ENCODE peak calls at places on chromosomes 12 and 14, in six cellular contexts. O is heart right ventricle; E is thoracic aorta; B is CD8-positive, alpha-beta memory T cell; X is ascending aorta; C is CD4-positive, CD25-positive, alpha-beta regulatory T cell. R is an unnamed sample.

GRCh38 chr12:2772370-2772769 is 22.4 kb upstream of the FKBP4 start:
- DNase-seq in E (no peak), O (no peak), B (no peak), C (no peak), X (no peak), R (no peak)

GRCh38 chr12:3743803-3744202 is 9.1 kb downstream of the CRACR2A start:
- DNase-seq in C (no peak), O (no peak), X (no peak), B (no peak), E (no peak), R (no peak)

GRCh38 chr12:72586456-72586855 is 314.3 kb downstream of the TRHDE start:
- DNase-seq in C (no peak), O (no peak), B (no peak), X (no peak), E (no peak), R (no peak)

GRCh38 chr12:130504110-130504835 is 166.6 kb downstream of the PIWIL1 start:
- DNase-seq in O (no peak), B (no peak), E (no peak), C (no peak), X (no peak), R (no peak)

GRCh38 chr14:64541971-64542838 is 1.7 kb downstream of the HSPA2 start:
- DNase-seq in C (peak), B (no peak), O (no peak), E (no peak), X (no peak), R (no peak)

GRCh38 chr12:47394070-47394469 is 311.8 kb downstream of the RPAP3 start:
- DNase-seq in O (no peak), B (no peak), C (no peak), E (no peak), X (no peak), R (no peak)

GRCh38 chr12:110822821-110823415 is 23.9 kb upstream of the CCDC63 start:
- DNase-seq in X (no peak), C (no peak), E (no peak), O (no peak), B (no peak), R (no peak)

GRCh38 chr12:93102744-93103143 is 173.6 kb upstream of the EEA1 start:
- DNase-seq in C (no peak), X (no peak), O (no peak), E (no peak), B (no peak), R (no peak)

GRCh38 chr12:71456316-71456715 is 16.7 kb downstream of the LGR5 start:
- DNase-seq in C (no peak), E (no peak), X (no peak), B (no peak), O (no peak), R (no peak)

GRCh38 chr12:104990950-104991349 is 4.8 kb downstream of the NOPCHAP1 start:
- DNase-seq in B (no peak), X (no peak), O (no peak), C (no peak), E (no peak), R (no peak)

GRCh38 chr12:120006248-120006975 is 17.4 kb downstream of the BICDL1 start:
- DNase-seq in X (no peak), C (no peak), B (no peak), E (no peak), O (no peak), R (no peak)

GRCh38 chr12:52168019-52168717 is 23.6 kb downstream of the KRT80 start:
- DNase-seq in C (no peak), O (no peak), E (no peak), B (no peak), X (no peak), R (no peak)

GRCh38 chr12:5487971-5488955 is 56.4 kb downstream of the NTF3 start:
- DNase-seq in E (no peak), B (no peak), X (peak), C (no peak), O (no peak), R (no peak)

GRCh38 chr12:89859513-89860220 is 151.0 kb upstream of the ATP2B1 start:
- DNase-seq in B (no peak), O (no peak), X (no peak), E (no peak), C (no peak), R (no peak)

GRCh38 chr12:5222729-5223128 is 179.1 kb downstream of the KCNA5 start:
- DNase-seq in B (no peak), E (no peak), X (no peak), C (no peak), O (no peak), R (no peak)

GRCh38 chr14:33717866-33718265 is 233.0 kb downstream of the EGLN3 start:
- DNase-seq in B (no peak), C (no peak), E (no peak), X (no peak), O (no peak), R (no peak)

GRCh38 chr12:750356-751191 is 1.8 kb upstream of the WNK1 start:
- DNase-seq in B (no peak), C (no peak), X (no peak), E (no peak), O (no peak), R (no peak)

GRCh38 chr12:751828-752672 is at the start of gene WNK1:
- DNase-seq in B (peak), O (peak), E (peak), X (peak), C (peak), R (peak)

GRCh38 chr12:752673-753400 is 458 bp downstream of the WNK1 start:
- DNase-seq in X (peak), E (no peak), B (peak), O (peak), C (peak), R (no peak)

GRCh38 chr12:749871-750270 is 2.5 kb upstream of the WNK1 start:
- DNase-seq in X (no peak), C (no peak), O (no peak), B (no peak), E (no peak), R (no peak)

GRCh38 chr12:751192-751827 is 1.1 kb upstream of the WNK1 start:
- DNase-seq in C (peak), E (peak), X (peak), B (peak), O (peak), R (peak)
- H3K4me3 ChIP-seq in C (peak), E (peak), X (peak), B (peak), O (peak), R (peak)

GRCh38 chr14:61438036-61438435 is 116.7 kb downstream of the PRKCH start:
- DNase-seq in E (no peak), B (peak), C (no peak), O (no peak), X (no peak), R (no peak)

GRCh38 chr14:61438497-61438859 is 117.1 kb downstream of the PRKCH start:
- DNase-seq in C (peak), E (no peak), O (no peak), B (no peak), X (no peak), R (no peak)

GRCh38 chr14:61438860-61439765 is 117.7 kb downstream of the PRKCH start:
- DNase-seq in X (peak), E (no peak), C (peak), B (peak), O (peak), R (no peak)

GRCh38 chr14:61437383-61437782 is 116.0 kb downstream of the PRKCH start:
- DNase-seq in X (no peak), E (no peak), C (no peak), O (no peak), B (no peak), R (no peak)

GRCh38 chr14:61439779-61440418 is 118.5 kb downstream of the PRKCH start:
- DNase-seq in E (no peak), C (no peak), B (no peak), O (no peak), X (no peak), R (no peak)
- H3K4me3 ChIP-seq in E (peak), C (peak), B (peak), O (peak), X (no peak), R (peak)

GRCh38 chr14:54652890-54653201 is 85.9 kb downstream of the SAMD4A start:
- DNase-seq in X (no peak), O (no peak), C (no peak), B (no peak), E (no peak), R (no peak)

GRCh38 chr14:54652188-54652889 is 85.4 kb downstream of the SAMD4A start:
- DNase-seq in X (peak), E (peak), C (no peak), B (no peak), O (peak), R (no peak)

GRCh38 chr14:54651018-54651351 is 84.1 kb downstream of the SAMD4A start:
- DNase-seq in X (no peak), B (no peak), O (no peak), C (no peak), E (no peak), R (no peak)

GRCh38 chr14:54651649-54652048 is 84.7 kb downstream of the SAMD4A start:
- DNase-seq in X (no peak), O (no peak), E (no peak), B (no peak), C (no peak), R (no peak)

DNA sequence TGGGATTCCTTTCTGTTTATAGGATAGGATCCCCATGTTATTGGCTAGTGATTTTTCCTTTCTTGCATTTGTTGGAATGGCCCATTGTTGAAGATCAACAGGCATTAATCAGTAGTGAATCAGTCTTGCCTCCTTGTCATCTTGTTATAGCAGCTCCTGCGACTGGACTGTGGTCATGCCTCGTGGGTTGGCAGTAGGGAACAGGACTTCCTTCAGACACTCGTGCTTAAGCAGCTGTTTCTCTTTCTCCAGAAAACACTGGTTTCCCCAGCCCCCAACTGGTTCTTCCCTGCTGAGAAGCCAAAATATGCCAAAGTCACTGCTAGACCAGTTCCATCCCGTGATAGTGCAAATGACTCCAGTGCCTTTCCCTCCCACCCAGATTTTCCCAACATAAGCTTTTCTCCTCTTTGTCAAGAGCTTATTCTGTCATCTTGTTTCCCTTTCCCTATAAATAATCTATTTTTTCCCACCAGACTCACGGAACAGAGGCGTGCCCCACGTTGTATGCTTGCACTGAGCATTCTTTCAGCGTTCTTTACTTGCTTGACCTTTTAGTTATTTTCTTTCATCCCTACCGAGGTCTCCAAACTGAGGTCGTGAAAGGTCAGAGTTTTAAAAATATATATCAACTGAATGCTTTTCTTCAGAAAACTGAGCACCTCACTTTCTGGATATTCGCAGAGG is 83.5 kb downstream of the SAMD4A start:
- DNase-seq in O (no peak), X (peak), B (no peak), C (no peak), E (no peak), R (no peak)
- H3K4me3 ChIP-seq in O (no peak), X (no peak), B (no peak), C (no peak), E (peak), R (no peak)

DNA sequence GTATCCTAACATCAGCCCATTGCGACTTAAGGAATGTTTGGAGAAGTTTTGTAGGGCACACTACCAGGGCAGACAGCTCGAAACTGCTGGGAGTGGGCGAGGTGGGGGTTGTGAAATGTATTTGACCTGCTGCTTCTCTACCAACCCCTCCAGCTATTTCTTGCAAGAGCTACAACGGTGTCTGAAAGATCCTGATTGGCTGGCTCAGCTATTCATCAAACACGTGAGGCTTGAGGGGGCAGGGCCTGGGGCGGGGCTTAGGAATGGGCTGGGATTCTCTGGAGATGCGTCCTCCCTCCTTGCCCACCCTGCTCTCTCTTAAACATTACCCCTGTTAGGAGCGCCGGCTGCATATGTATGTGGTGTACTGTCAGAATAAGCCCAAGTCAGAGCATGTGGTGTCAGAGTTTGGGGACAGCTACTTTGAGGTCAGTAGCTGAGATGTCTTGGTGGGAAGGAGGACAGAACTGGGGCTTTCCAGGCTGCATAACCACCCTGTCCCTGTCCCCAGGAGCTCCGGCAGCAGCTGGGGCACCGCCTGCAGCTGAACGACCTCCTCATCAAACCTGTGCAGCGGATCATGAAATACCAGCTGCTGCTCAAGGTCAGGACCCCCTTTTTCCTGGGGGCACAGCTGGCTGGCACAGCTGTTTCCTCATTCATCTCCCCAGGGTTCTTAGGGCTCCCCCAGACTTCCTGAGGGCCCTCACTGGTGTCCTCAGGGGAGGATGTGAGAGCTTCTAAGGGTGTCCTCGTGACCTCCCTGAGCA is 3.1 kb downstream of the ARHGEF25 start:
- DNase-seq in C (no peak), E (no peak), X (no peak), O (peak), B (no peak), R (peak)
- H3K4me3 ChIP-seq in C (no peak), E (no peak), X (no peak), O (peak), B (no peak), R (no peak)

DNA sequence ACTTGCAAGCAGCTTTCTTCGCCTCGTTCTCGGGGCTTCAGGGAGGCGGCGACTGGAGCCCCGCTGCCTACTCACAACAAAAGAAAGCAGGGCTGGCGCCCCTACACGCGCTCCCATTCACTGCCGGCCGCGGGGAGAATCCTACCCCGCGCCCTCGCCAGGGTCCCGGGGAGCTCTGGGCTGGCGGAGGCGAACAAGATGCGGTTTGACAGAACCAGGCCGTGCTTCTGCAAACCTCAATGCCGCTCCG is 820 bp downstream of the TBX5 start:
- DNase-seq in X (no peak), E (no peak), B (no peak), C (no peak), O (no peak), R (no peak)
- H3K4me3 ChIP-seq in X (peak), E (peak), B (no peak), C (no peak), O (peak), R (no peak)

DNA sequence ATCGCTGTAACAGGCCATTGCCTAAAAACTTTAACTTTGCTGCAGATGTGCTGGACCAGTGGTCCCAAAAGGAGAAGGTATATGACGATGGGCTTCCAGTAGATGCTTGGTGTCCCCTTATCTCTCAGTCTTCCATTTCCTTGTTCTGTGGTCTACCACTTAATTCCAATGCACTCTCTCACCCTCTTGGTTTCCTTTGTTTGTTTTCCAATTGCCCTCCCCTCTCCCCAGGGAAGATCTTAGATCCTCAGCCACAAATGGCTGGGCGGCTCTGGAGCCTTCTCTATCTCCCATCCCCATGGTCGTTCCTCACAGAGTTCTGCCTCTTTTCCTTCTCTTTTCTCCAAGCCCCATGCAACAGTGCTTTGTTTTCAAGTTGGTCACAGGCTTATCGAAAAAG is 584 bp downstream of the ACSM4 start:
- DNase-seq in E (no peak), C (no peak), B (no peak), X (no peak), O (no peak), R (no peak)
- H3K4me3 ChIP-seq in E (no peak), C (no peak), B (no peak), X (no peak), O (no peak), R (no peak)

GRCh38 chr12:6954316-6954710 is 3.2 kb downstream of the PTPN6 start:
- DNase-seq in E (no peak), O (no peak), X (no peak), C (no peak), B (no peak), R (no peak)

GRCh38 chr12:6953417-6954315 is 2.5 kb downstream of the PTPN6 start:
- DNase-seq in C (peak), O (no peak), E (no peak), X (peak), B (peak), R (peak)

GRCh38 chr12:6951551-6952120 is 480 bp downstream of the PTPN6 start:
- DNase-seq in E (no peak), X (no peak), C (no peak), B (no peak), O (no peak), R (no peak)

GRCh38 chr12:6952121-6952859 is 1.1 kb downstream of the PTPN6 start:
- DNase-seq in C (no peak), X (no peak), E (no peak), O (no peak), B (no peak), R (no peak)

DNA sequence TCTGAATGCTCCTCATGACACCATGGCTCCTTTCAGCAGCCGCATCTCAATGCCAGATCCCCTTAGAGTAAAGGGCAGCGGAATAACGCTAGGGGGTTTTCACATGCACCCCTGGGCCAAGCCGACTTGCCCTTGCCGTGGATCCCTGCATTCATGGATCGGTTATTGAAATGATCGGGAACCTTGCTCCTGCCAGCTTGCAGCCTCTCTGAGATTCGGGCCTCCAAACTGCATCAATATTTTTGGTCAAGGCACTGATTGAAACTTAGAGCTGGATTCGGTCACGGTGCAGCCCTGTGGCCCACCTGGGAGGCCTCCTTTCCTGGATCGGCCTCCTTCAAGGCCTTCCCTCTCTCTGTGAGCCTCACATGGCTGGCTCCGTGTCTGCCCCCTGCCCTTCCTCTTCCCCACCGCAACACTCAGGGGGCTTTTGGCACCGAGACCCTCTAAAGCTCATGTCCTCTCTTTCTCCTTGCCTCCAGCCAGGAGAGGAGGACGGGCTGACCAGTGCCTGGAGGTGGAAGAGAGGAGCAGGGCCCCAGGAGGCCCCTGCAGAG is 1.8 kb downstream of the PTPN6 start:
- DNase-seq in X (no peak), O (no peak), C (no peak), B (no peak), E (no peak), R (no peak)
- H3K4me3 ChIP-seq in X (no peak), O (peak), C (peak), B (peak), E (peak), R (peak)